ENCODE peak calls at places on chromosomes 7 and 10, in ten cellular contexts. M is cardiac muscle cell, A is mammary epithelial cell, Y is lower lobe of right lung, X is prostate gland, D is BE2C, N is A549, L is suprapubic skin, V is cardiac fibroblast, Q is upper lobe of right lung. W is an unnamed sample.

GRCh38 chr7:30705008-30705407 is 22.8 kb upstream of the CRHR2 start:
- DNase-seq in Y (no peak), M (no peak), D (no peak), V (no peak), L (no peak), X (no peak), A (no peak), N (no peak), Q (no peak), W (no peak)

GRCh38 chr7:18352339-18353255 is 143.0 kb upstream of the HDAC9 start:
- DNase-seq in X (peak), D (peak), N (peak), A (peak), M (peak), Q (no peak), L (no peak), V (peak), Y (no peak), W (peak)

GRCh38 chr10:16816142-16816541 is 1.1 kb downstream of the RSU1 start:
- DNase-seq in V (no peak), Q (no peak), A (no peak), N (no peak), D (no peak), X (no peak), L (no peak), M (peak), Y (no peak), W (no peak)

GRCh38 chr10:81915517-81915916 is 40.5 kb downstream of the NRG3 start:
- DNase-seq in X (no peak), Y (no peak), D (no peak), L (no peak), Q (no peak), M (no peak), N (no peak), V (no peak), A (no peak), W (no peak)

GRCh38 chr7:148747274-148747673 is 48.6 kb downstream of the CUL1 start:
- DNase-seq in N (no peak), Y (no peak), L (no peak), Q (no peak), X (no peak), M (peak), A (peak), V (no peak), D (no peak), W (no peak)

GRCh38 chr10:86372119-86372784 is 5.7 kb upstream of the GRID1 start:
- DNase-seq in V (no peak), Q (peak), L (no peak), M (no peak), Y (no peak), N (no peak), X (no peak), A (no peak), D (no peak), W (no peak)

GRCh38 chr7:47239034-47239433 is 342.9 kb downstream of the TNS3 start:
- DNase-seq in Y (no peak), V (no peak), D (no peak), L (no peak), N (no peak), A (no peak), Q (no peak), X (no peak), M (no peak), W (no peak)

GRCh38 chr10:110498087-110498981 is 627 bp downstream of the DUSP5 start:
- DNase-seq in V (peak), X (no peak), A (peak), D (peak), M (peak), Q (peak), N (no peak), Y (peak), L (peak), W (no peak)

GRCh38 chr7:50959560-50959959 is 176.9 kb upstream of the GRB10 start:
- DNase-seq in D (no peak), V (no peak), M (no peak), A (no peak), Y (no peak), N (no peak), X (no peak), L (no peak), Q (no peak), W (no peak)

GRCh38 chr7:143000648-143001047 is 26.3 kb downstream of the OR9A2 start:
- DNase-seq in N (no peak), V (no peak), A (no peak), D (no peak), X (no peak), L (no peak), Q (no peak), M (no peak), Y (no peak), W (no peak)

GRCh38 chr7:121020652-121021051 is 32.1 kb downstream of the CPED1 start:
- DNase-seq in M (no peak), V (peak), N (no peak), X (no peak), A (peak), L (no peak), Q (no peak), Y (no peak), D (no peak), W (no peak)

GRCh38 chr10:131206136-131206995 is 105.2 kb downstream of the TCERG1L start:
- DNase-seq in Y (no peak), L (no peak), D (no peak), Q (peak), A (no peak), V (no peak), X (no peak), N (no peak), M (no peak), W (no peak)

GRCh38 chr10:131929122-131929845 is 28.5 kb downstream of the PPP2R2D start:
- DNase-seq in Y (no peak), V (no peak), Q (no peak), X (no peak), N (no peak), D (no peak), A (no peak), M (peak), L (no peak), W (no peak)

GRCh38 chr10:103553743-103554487 is 60.4 kb downstream of the NEURL1 start:
- DNase-seq in A (no peak), D (no peak), M (no peak), N (no peak), Q (no peak), X (no peak), V (no peak), L (no peak), Y (no peak), W (no peak)

GRCh38 chr10:10513067-10513466 is 504.6 kb upstream of the CELF2 start:
- DNase-seq in A (no peak), Y (no peak), D (no peak), V (no peak), Q (no peak), X (no peak), M (no peak), N (no peak), L (no peak), W (no peak)

GRCh38 chr7:17599733-17600685 is 301.6 kb downstream of the AHR start:
- DNase-seq in D (no peak), N (peak), Q (no peak), Y (no peak), V (peak), A (peak), M (no peak), X (no peak), L (no peak), W (peak)

GRCh38 chr7:17339952-17340351 is 41.5 kb downstream of the AHR start:
- DNase-seq in X (no peak), L (no peak), A (no peak), M (no peak), V (no peak), Y (no peak), D (no peak), N (no peak), Q (no peak), W (no peak)

DNA sequence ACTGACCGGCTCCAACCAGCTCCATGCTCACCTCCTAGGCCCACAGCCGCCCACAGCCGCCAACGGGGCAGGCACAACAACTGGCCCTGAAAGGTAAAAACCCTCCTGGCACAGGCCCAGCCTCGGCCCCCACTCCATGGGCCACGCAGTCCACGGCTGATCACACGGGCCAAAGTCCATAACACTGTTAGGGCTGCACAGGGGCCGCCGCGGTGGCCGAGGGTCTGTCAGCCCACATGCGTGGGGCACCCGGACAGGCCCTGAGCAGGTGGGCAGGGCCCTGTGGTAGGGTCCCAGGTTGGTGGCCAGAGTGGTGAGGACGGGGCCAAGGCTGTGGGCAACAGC is 29.0 kb downstream of the CYP2W1 start:
- DNase-seq in V (no peak), N (no peak), A (no peak), Q (no peak), L (peak), Y (no peak), X (no peak), M (no peak), D (no peak), W (no peak)
- TF ChIP-seq CTCF in V (no peak), N (no peak), A (no peak), Q (no peak), L (no peak), Y (no peak), X (no peak), M (no peak), D (no peak), W (no peak)

GRCh38 chr10:24902400-24902728 is 50.0 kb downstream of the PRTFDC1 start:
- DNase-seq in Q (no peak), Y (no peak), V (no peak), L (no peak), D (no peak), N (no peak), X (no peak), A (no peak), M (no peak), W (no peak)
- H3K4me3 ChIP-seq in Q (no peak), Y (no peak), V (no peak), L (no peak), D (no peak), N (no peak), X (no peak), A (no peak), M (no peak), W (no peak)

DNA sequence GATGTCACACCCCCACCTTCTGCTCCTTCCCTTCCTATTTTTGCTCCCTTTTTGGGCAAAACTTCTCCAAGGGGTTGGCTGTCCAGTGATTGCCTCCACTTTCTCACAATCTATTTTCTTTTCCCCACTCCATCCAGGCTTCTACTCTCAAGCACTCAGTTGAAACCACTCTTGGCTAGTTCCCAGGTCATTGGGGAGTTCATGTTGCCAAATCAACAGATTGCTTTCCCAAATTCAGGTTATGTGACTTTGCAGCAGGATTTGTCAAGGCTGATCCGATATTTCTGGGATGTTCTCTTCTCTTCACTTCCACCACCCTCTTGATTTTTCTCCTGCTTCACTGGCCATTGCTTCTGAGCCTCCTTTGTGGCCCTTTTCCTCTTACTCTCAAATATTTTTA is 258.7 kb upstream of the SLC26A5 start:
- DNase-seq in L (no peak), N (no peak), D (no peak), Q (no peak), A (no peak), X (no peak), M (no peak), Y (no peak), V (no peak), W (no peak)
- TF ChIP-seq CTCF in L (no peak), N (no peak), D (no peak), Q (no peak), A (no peak), X (no peak), M (no peak), Y (no peak), V (no peak), W (no peak)

GRCh38 chr7:2803342-2803692 is 40.8 kb downstream of the GNA12 start:
- DNase-seq in D (no peak), V (no peak), X (no peak), N (no peak), M (no peak), L (no peak), A (no peak), Y (no peak), Q (no peak), W (no peak)
- H3K4me3 ChIP-seq in D (no peak), V (peak), X (no peak), N (peak), M (no peak), L (no peak), A (no peak), Y (peak), Q (no peak), W (no peak)

DNA sequence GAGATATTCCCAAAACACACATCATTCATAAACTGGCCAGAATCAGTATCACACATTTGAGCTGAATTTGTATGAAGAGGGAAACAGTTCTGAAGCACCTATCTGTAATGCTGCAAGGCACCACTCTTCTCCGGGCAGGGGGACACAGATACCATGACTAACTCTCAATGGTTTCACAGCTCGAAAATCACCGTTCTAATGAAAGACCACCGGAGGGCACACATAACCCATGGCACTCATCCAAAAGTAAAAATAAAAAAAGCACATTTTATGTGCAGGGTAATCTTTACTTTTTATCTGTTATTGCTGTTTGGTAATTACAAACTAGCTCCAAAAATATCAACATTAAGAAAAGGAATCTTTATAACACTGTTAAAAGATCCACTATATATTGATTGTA is 137.5 kb downstream of the PARD3 start:
- DNase-seq in D (no peak), X (no peak), N (no peak), Q (no peak), Y (no peak), L (no peak), V (no peak), A (no peak), M (peak), W (no peak)
- TF ChIP-seq CTCF in D (peak), X (no peak), N (no peak), Q (no peak), Y (no peak), L (no peak), V (no peak), A (no peak), M (no peak), W (no peak)

GRCh38 chr10:117167346-117168134 is 29.5 kb upstream of the VAX1 start:
- DNase-seq in D (no peak), N (no peak), A (no peak), X (no peak), Q (no peak), Y (no peak), V (no peak), L (no peak), M (no peak), W (no peak)

GRCh38 chr10:117166420-117167345 is 28.6 kb upstream of the VAX1 start:
- DNase-seq in X (no peak), V (no peak), A (peak), L (no peak), D (no peak), Q (no peak), Y (no peak), M (no peak), N (no peak), W (no peak)

GRCh38 chr10:117163954-117164292 is 25.9 kb upstream of the VAX1 start:
- DNase-seq in X (no peak), Y (no peak), V (no peak), L (no peak), M (no peak), A (no peak), Q (no peak), N (no peak), D (no peak), W (no peak)

GRCh38 chr10:117164878-117165556 is 26.9 kb upstream of the VAX1 start:
- DNase-seq in A (no peak), N (no peak), Q (no peak), D (no peak), X (no peak), L (no peak), Y (no peak), M (no peak), V (no peak), W (no peak)

DNA sequence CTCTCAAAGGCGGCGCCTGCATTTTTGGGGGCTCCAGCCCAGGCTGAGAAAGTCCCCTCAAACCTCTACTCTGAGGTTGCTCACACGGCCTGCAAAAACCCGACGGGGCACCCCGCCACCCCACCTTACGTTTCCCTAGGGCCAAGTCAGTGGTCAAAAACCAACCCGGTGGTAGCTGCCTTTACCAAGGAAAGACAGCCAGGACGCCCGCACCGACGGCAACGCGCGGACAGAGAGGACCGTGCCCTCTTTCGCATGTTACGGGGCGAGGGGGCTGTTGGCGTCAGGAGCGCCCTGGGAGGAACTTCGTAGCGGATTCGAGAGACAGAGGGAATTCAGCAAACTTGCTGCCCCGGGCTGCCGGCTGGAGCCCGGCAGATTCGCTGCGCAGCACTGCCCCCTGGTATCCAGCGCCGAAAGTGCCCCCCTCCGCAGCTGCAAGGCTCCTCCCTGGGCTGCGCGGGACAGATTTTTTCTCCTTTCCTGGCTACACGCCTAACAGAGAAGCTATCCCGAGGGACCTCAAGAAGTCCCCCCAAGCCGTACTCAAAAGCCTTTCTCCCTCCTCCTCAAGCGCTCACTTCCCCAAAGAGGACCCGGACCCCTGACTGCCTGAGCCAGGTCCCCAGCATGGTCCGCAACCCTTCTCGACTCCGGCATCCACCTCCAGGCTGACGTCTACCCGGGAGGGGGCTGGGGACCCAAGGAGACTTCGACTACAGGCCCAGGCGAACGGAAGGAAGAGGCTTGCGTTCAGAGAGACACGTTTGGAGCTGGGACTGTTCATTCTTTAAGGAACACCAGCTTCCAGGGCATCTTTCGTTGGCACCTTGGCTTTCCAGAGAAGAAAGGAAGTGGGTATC is 27.7 kb upstream of the VAX1 start:
- DNase-seq in A (peak), N (peak), L (peak), Y (peak), V (peak), X (no peak), D (peak), Q (peak), M (peak), W (no peak)
- H3K4me3 ChIP-seq in A (no peak), N (peak), L (peak), Y (peak), V (no peak), X (no peak), D (no peak), Q (peak), M (no peak), W (peak)

GRCh38 chr10:49218480-49218879 is 30.3 kb upstream of the TMEM273 start:
- DNase-seq in X (no peak), D (no peak), A (no peak), N (no peak), Q (no peak), M (peak), Y (no peak), L (no peak), V (no peak), W (no peak)
- TF ChIP-seq CTCF in X (no peak), D (no peak), A (no peak), N (no peak), Q (no peak), M (no peak), Y (no peak), L (no peak), V (no peak), W (no peak)

W was measured in AG04449.